ENCODE peak calls at places on chromosomes 3 and 15, in four cellular contexts. V is T-helper 1 cell, I is NCI-H774, T is HT-29. R is an unnamed sample.

GRCh38 chr3:161913786-161914389 is 417.3 kb downstream of the OTOL1 start:
- DNase-seq in V (no peak), I (no peak), T (peak; percentile 19), R (no peak)

GRCh38 chr3:136350557-136350956 is 100.4 kb downstream of the PCCB start:
- DNase-seq in V (no peak), I (no peak), T (no peak), R (no peak)

GRCh38 chr15:101617390-101617965 is 34.7 kb downstream of the TM2D3 start:
- DNase-seq in V (no peak), I (no peak), T (no peak), R (no peak)

GRCh38 chr15:58694641-58695398 is 54.7 kb downstream of the ADAM10 start:
- DNase-seq in V (no peak), I (no peak), T (no peak), R (no peak)

GRCh38 chr3:39781632-39782031 is 27.8 kb upstream of the MYRIP start:
- DNase-seq in V (no peak), I (no peak), T (no peak), R (no peak)

GRCh38 chr15:40743921-40744809 is 10.9 kb downstream of the RMDN3 start:
- DNase-seq in V (peak; percentile 63), I (no peak), T (no peak), R (no peak)

GRCh38 chr3:140499114-140499757 is 178.6 kb upstream of the TRIM42 start:
- DNase-seq in V (no peak), I (no peak), T (peak; percentile 26), R (no peak)

GRCh38 chr3:126479642-126480041 is 4.0 kb upstream of the ZXDC start:
- DNase-seq in V (no peak), I (no peak), T (no peak), R (no peak)

GRCh38 chr15:92521624-92522008 is 127.9 kb downstream of the ST8SIA2 start:
- DNase-seq in V (no peak), I (peak; percentile 59), T (peak; percentile 94), R (peak; percentile 61)

GRCh38 chr15:57973534-57973933 is 92.0 kb downstream of the ALDH1A2 start:
- DNase-seq in V (no peak), I (no peak), T (no peak), R (no peak)

GRCh38 chr15:62211348-62211747 is 46.3 kb upstream of the C2CD4B start:
- DNase-seq in V (no peak), I (no peak), T (no peak), R (no peak)

GRCh38 chr15:51367322-51367976 is 26.0 kb downstream of the GLDN start:
- DNase-seq in V (no peak), I (no peak), T (peak; percentile 95), R (no peak)

GRCh38 chr3:5423076-5423475 is 235.6 kb downstream of the EDEM1 start:
- DNase-seq in V (no peak), I (no peak), T (no peak), R (no peak)

GRCh38 chr3:134104031-134104430 is 74.3 kb upstream of the SLCO2A1 start:
- DNase-seq in V (no peak), I (no peak), T (no peak), R (no peak)

GRCh38 chr15:96340611-96341464 is 10.3 kb downstream of the NR2F2 start:
- DNase-seq in V (no peak), I (peak; percentile 8), T (peak; percentile 49), R (no peak)

GRCh38 chr3:186220365-186220764 is 111.5 kb upstream of the ETV5 start:
- DNase-seq in V (no peak), I (no peak), T (no peak), R (no peak)

GRCh38 chr15:74609938-74610301 is 5.7 kb upstream of the CLK3 start:
- DNase-seq in V (no peak), I (no peak), T (no peak), R (no peak)

GRCh38 chr3:53384465-53385277 is 37.3 kb upstream of the DCP1A start:
- DNase-seq in V (no peak), I (no peak), T (no peak), R (no peak)

GRCh38 chr15:79296583-79296982 is 14.1 kb downstream of the ANKRD34C start:
- DNase-seq in V (no peak), I (no peak), T (peak; percentile 44), R (no peak)

GRCh38 chr3:188507244-188507720 is 353.3 kb downstream of the LPP start:
- DNase-seq in V (no peak), I (no peak), T (no peak), R (no peak)

GRCh38 chr15:70362350-70362749 is 264.6 kb upstream of the TLE3 start:
- DNase-seq in V (no peak), I (no peak), T (no peak), R (no peak)

GRCh38 chr15:55279100-55279745 is 10.4 kb downstream of the RAB27A start:
- DNase-seq in V (no peak), I (no peak), T (no peak), R (no peak)

GRCh38 chr15:57950381-57950946 is 115.0 kb downstream of the ALDH1A2 start:
- DNase-seq in V (no peak), I (no peak), T (peak; percentile 5), R (no peak)